ENCODE peak calls at places on chromosomes 5 and 9, in six cellular contexts. W is choroid plexus epithelial cell, L is hepatocyte, J is astrocyte of the spinal cord, I is GM23338, Q is mammary epithelial cell. B is an unnamed sample.

GRCh38 chr9:133460405-133461175 is 812 bp downstream of the CACFD1 start:
- DNase-seq in W (peak; percentile 15), L (peak; percentile 91), J (peak; percentile 9), I (peak; percentile 79), Q (peak; percentile 19), B (peak; percentile 55)

GRCh38 chr9:19748278-19749126 is 40.3 kb downstream of the SLC24A2 start:
- DNase-seq in W (peak; percentile 3), L (no peak), J (no peak), I (no peak), Q (peak; percentile 48), B (no peak)

GRCh38 chr5:128777052-128777451 is 188.2 kb upstream of the SLC27A6 start:
- DNase-seq in W (peak; percentile 29), L (no peak), J (no peak), I (no peak), Q (peak; percentile 2), B (no peak)

GRCh38 chr5:2173067-2173466 is 290.3 kb upstream of the IRX4 start:
- DNase-seq in W (no peak), L (no peak), J (no peak), I (no peak), Q (no peak), B (no peak)

GRCh38 chr9:2709645-2710101 is 7.6 kb upstream of the KCNV2 start:
- DNase-seq in W (no peak), L (no peak), J (no peak), I (no peak), Q (no peak), B (no peak)

GRCh38 chr9:94717656-94718225 is 8.8 kb upstream of the AOPEP start:
- DNase-seq in W (peak; percentile 8), L (no peak), J (no peak), I (no peak), Q (peak; percentile 71), B (no peak)

GRCh38 chr5:136399512-136399911 is 34.2 kb upstream of the TRPC7 start:
- DNase-seq in W (no peak), L (peak; percentile 31), J (no peak), I (peak; percentile 10), Q (no peak), B (no peak)

GRCh38 chr5:40172721-40173120 is 507.0 kb upstream of the PTGER4 start:
- DNase-seq in W (peak; percentile 14), L (no peak), J (no peak), I (no peak), Q (peak; percentile 49), B (no peak)

GRCh38 chr5:112529525-112529924 is 110.4 kb upstream of the EPB41L4A start:
- DNase-seq in W (peak; percentile 28), L (no peak), J (no peak), I (peak; percentile 62), Q (peak; percentile 28), B (no peak)

GRCh38 chr5:143586781-143587362 is 183.4 kb upstream of the NR3C1 start:
- DNase-seq in W (no peak), L (no peak), J (no peak), I (no peak), Q (no peak), B (no peak)

GRCh38 chr5:61582887-61583286 is 250.8 kb downstream of the ZSWIM6 start:
- DNase-seq in W (no peak), L (no peak), J (no peak), I (no peak), Q (no peak), B (no peak)

GRCh38 chr9:121686930-121687541 is 35.6 kb downstream of the DAB2IP start:
- DNase-seq in W (peak; percentile 83), L (peak; percentile 83), J (peak; percentile 70), I (peak; percentile 88), Q (peak; percentile 57), B (peak; percentile 86)

GRCh38 chr9:29697011-29697410 is 2123.7 kb upstream of the C9orf72 start:
- DNase-seq in W (peak; percentile 42), L (no peak), J (peak; percentile 34), I (no peak), Q (peak; percentile 36), B (no peak)

GRCh38 chr5:107564896-107565295 is 105.8 kb downstream of the EFNA5 start:
- DNase-seq in W (peak; percentile 86), L (no peak), J (peak; percentile 83), I (no peak), Q (no peak), B (no peak)

GRCh38 chr5:177507165-177507564 is 2.5 kb downstream of the DOK3 start:
- DNase-seq in W (peak; percentile 58), L (no peak), J (no peak), I (peak; percentile 55), Q (no peak), B (no peak)

GRCh38 chr5:125874717-125875116 is 548.5 kb upstream of the GRAMD2B start:
- DNase-seq in W (peak; percentile 23), L (no peak), J (no peak), I (peak; percentile 63), Q (peak; percentile 33), B (peak; percentile 20)

GRCh38 chr9:93456504-93456903 is 3.1 kb upstream of the FAM120AOS start:
- DNase-seq in W (no peak), L (peak; percentile 29), J (no peak), I (no peak), Q (no peak), B (no peak)

GRCh38 chr9:70673844-70674243 is 259.4 kb upstream of the KLF9 start:
- DNase-seq in W (no peak), L (no peak), J (no peak), I (no peak), Q (no peak), B (no peak)

GRCh38 chr5:50666261-50667078 is at the start of gene PARP8:
- DNase-seq in W (peak; percentile 51), L (peak; percentile 63), J (peak; percentile 54), I (peak; percentile 81), Q (peak; percentile 35), B (peak; percentile 45)

GRCh38 chr5:64201986-64202385 is 36.3 kb downstream of the RNF180 start:
- DNase-seq in W (peak; percentile 50), L (no peak), J (no peak), I (no peak), Q (no peak), B (no peak)

GRCh38 chr5:57277085-57277484 is 103.2 kb downstream of the GPBP1 start:
- DNase-seq in W (peak; percentile 59), L (no peak), J (peak; percentile 36), I (peak; percentile 42), Q (no peak), B (peak; percentile 15)

GRCh38 chr5:32760091-32760509 is 49.0 kb downstream of the NPR3 start:
- DNase-seq in W (peak; percentile 93), L (no peak), J (peak; percentile 86), I (peak; percentile 9), Q (no peak), B (no peak)

GRCh38 chr9:95770653-95771131 is 104.8 kb upstream of the ERCC6L2 start:
- DNase-seq in W (no peak), L (peak; percentile 30), J (no peak), I (peak; percentile 85), Q (no peak), B (no peak)

GRCh38 chr9:77375956-77376532 is 198.7 kb downstream of the VPS13A start:
- DNase-seq in W (peak; percentile 65), L (no peak), J (no peak), I (peak; percentile 21), Q (no peak), B (no peak)

GRCh38 chr5:50745221-50745620 is 78.8 kb downstream of the PARP8 start:
- DNase-seq in W (no peak), L (no peak), J (no peak), I (no peak), Q (no peak), B (no peak)

GRCh38 chr9:136488247-136489214 is 5.7 kb upstream of the SEC16A start:
- DNase-seq in W (peak; percentile 44), L (peak; percentile 82), J (peak; percentile 17), I (peak; percentile 81), Q (peak; percentile 43), B (peak; percentile 83)

GRCh38 chr5:115962565-115963402 is 509 bp downstream of the LVRN start:
- DNase-seq in W (no peak), L (no peak), J (no peak), I (peak; percentile 70), Q (no peak), B (no peak)

GRCh38 chr5:177434437-177434836 is 8.0 kb downstream of the GRK6 start:
- DNase-seq in W (no peak), L (no peak), J (no peak), I (no peak), Q (no peak), B (no peak)

GRCh38 chr9:14992025-14992424 is 81.8 kb upstream of the FREM1 start:
- DNase-seq in W (no peak), L (no peak), J (no peak), I (no peak), Q (no peak), B (no peak)

GRCh38 chr5:134738133-134738962 is at the start of gene CAMLG:
- DNase-seq in W (peak; percentile 99), L (peak; percentile 100), J (peak; percentile 98), I (peak; percentile 99), Q (peak; percentile 96), B (peak; percentile 99)
- TF ChIP-seq CTCF in W (peak; percentile 68), L (peak; percentile 79), J (peak; percentile 57), I (peak; percentile 89), Q (peak; percentile 29), B (peak; percentile 82)

GRCh38 chr9:92324451-92324850 is 699 bp downstream of the NOL8 start:
- DNase-seq in W (no peak), L (no peak), J (no peak), I (no peak), Q (no peak), B (no peak)

GRCh38 chr9:92325991-92326500 is 293 bp downstream of the CENPP start:
- DNase-seq in W (no peak), L (no peak), J (no peak), I (no peak), Q (no peak), B (no peak)

GRCh38 chr9:92327283-92327850 is 1.6 kb downstream of the CENPP start:
- DNase-seq in W (no peak), L (no peak), J (no peak), I (no peak), Q (peak; percentile 61), B (no peak)

GRCh38 chr9:92325269-92325990 is at the start of the genes CENPP and NOL8:
- DNase-seq in W (peak; percentile 92), L (peak; percentile 94), J (peak; percentile 96), I (peak; percentile 95), Q (peak; percentile 91), B (peak; percentile 73)

DNA sequence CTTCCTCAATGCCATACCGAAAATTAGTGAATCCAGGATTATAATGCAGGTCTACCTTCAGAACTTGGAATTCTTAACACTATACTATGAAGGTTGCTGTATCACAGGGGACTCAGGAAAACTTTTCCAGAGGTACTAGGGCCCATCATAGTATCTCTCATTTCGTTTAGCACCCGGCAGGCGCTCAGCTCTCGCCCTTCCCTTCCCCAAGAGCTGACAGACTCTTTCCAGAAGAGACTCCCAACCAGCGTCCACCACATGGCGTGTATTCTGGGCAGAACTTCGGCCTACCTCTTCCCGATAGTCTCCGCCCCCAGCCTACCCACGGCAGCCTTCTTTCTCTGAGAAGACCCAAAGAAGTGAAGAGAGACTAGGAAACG is 271 bp downstream of the NOL8 start:
- DNase-seq in W (no peak), L (no peak), J (no peak), I (no peak), Q (no peak), B (no peak)
- TF ChIP-seq CTCF in W (no peak), L (no peak), J (no peak), I (no peak), Q (no peak), B (no peak)

GRCh38 chr9:33785914-33786313 is 9.4 kb upstream of the PRSS3 start:
- DNase-seq in W (peak; percentile 68), L (no peak), J (no peak), I (peak; percentile 63), Q (no peak), B (no peak)
- TF ChIP-seq CTCF in W (peak; percentile 65), L (peak; percentile 18), J (peak; percentile 33), I (peak; percentile 45), Q (no peak), B (no peak)

GRCh38 chr9:112166176-112167140 is 8.6 kb downstream of the SUSD1 start:
- DNase-seq in W (peak; percentile 61), L (peak; percentile 58), J (peak; percentile 43), I (peak; percentile 52), Q (peak; percentile 98), B (peak; percentile 51)
- TF ChIP-seq CTCF in W (peak; percentile 48), L (peak; percentile 27), J (peak; percentile 22), I (peak; percentile 40), Q (peak; percentile 47), B (no peak)

B was measured in Calu3.